ENCODE peak calls at places on chromosomes 5 and 9, in five cellular contexts. V is PC-3; G is activated CD8-positive, alpha-beta memory T cell treated with anti-CD3 and anti-CD28 coated beads, Interleukin-2, amount 50 U/mL, for 48 hours; L is frontal cortex; F is stromal cell of bone marrow. O is an unnamed sample.

GRCh38 chr5:20050262-20050661 is 62.3 kb upstream of the CDH18 start:
- DNase-seq in V (peak), G (no peak), L (no peak), F (no peak), O (no peak)

GRCh38 chr5:158899792-158900191 is 199.9 kb downstream of the EBF1 start:
- DNase-seq in V (no peak), G (no peak), L (no peak), F (no peak), O (no peak)

GRCh38 chr9:99222416-99223280 is 566 bp downstream of the SEC61B start:
- DNase-seq in V (no peak), G (no peak), L (no peak), F (peak), O (no peak)

GRCh38 chr5:171954721-171955120 is 51.7 kb downstream of the FBXW11 start:
- DNase-seq in V (peak), G (no peak), L (no peak), F (no peak), O (no peak)

GRCh38 chr5:1542755-1543154 is 19.0 kb upstream of the LPCAT1 start:
- DNase-seq in V (peak), G (peak), L (no peak), F (peak), O (no peak)

GRCh38 chr5:35129276-35129675 is 81.5 kb upstream of the AGXT2 start:
- DNase-seq in V (peak), G (no peak), L (no peak), F (peak), O (no peak)

GRCh38 chr5:33166971-33167370 is 273.8 kb upstream of the TARS1 start:
- DNase-seq in V (no peak), G (no peak), L (no peak), F (no peak), O (no peak)

GRCh38 chr5:173786296-173787187 is 101.6 kb upstream of the CPEB4 start:
- DNase-seq in V (no peak), G (no peak), L (no peak), F (no peak), O (no peak)

GRCh38 chr5:161400583-161400982 is 145.9 kb downstream of the GABRB2 start:
- DNase-seq in V (no peak), G (no peak), L (no peak), F (no peak), O (no peak)

GRCh38 chr5:14741721-14742426 is 77.4 kb downstream of the OTULIN start:
- DNase-seq in V (no peak), G (no peak), L (no peak), F (no peak), O (no peak)

GRCh38 chr5:119708076-119708790 is 78.9 kb downstream of the FAM170A start:
- DNase-seq in V (no peak), G (no peak), L (no peak), F (no peak), O (no peak)

GRCh38 chr9:130698514-130698913 is 4.9 kb downstream of the EXOSC2 start:
- DNase-seq in V (no peak), G (no peak), L (no peak), F (no peak), O (no peak)

GRCh38 chr9:25716220-25716872 is 38.1 kb upstream of the TUSC1 start:
- DNase-seq in V (peak), G (no peak), L (peak), F (peak), O (no peak)

GRCh38 chr5:154934881-154935280 is 3.1 kb downstream of the GEMIN5 start:
- DNase-seq in V (no peak), G (no peak), L (no peak), F (no peak), O (no peak)

GRCh38 chr5:174425964-174426290 is 298.5 kb upstream of the MSX2 start:
- DNase-seq in V (no peak), G (no peak), L (no peak), F (no peak), O (no peak)

GRCh38 chr9:88773119-88773518 is 218.1 kb upstream of the S1PR3 start:
- DNase-seq in V (no peak), G (no peak), L (no peak), F (no peak), O (no peak)

GRCh38 chr9:4857163-4857562 is 64.4 kb downstream of the RCL1 start:
- DNase-seq in V (no peak), G (no peak), L (no peak), F (no peak), O (no peak)